ENCODE peak calls at places on chromosomes 7 and 10, in five cellular contexts. G is mesendoderm, S is fibroblast of mammary gland, Y is mesenchymal stem cell, O is aorta. R is an unnamed sample.

GRCh38 chr10:78286186-78286585 is 252.5 kb downstream of the RPS24 start:
- DNase-seq in G (peak; percentile 41), S (no peak), Y (no peak), O (peak; percentile 17), R (no peak)

GRCh38 chr7:44325181-44325671 is at the start of gene CAMK2B:
- DNase-seq in G (no peak), S (no peak), Y (no peak), O (no peak), R (no peak)

GRCh38 chr10:69730251-69731156 is 71.2 kb upstream of the COL13A1 start:
- DNase-seq in G (no peak), S (peak; percentile 8), Y (peak; percentile 61), O (no peak), R (peak; percentile 80)

GRCh38 chr7:44322631-44323363 is 2.6 kb downstream of the CAMK2B start:
- DNase-seq in G (no peak), S (no peak), Y (no peak), O (no peak), R (peak; percentile 84)

GRCh38 chr10:109981641-109982040 is 26.1 kb upstream of the ADD3 start:
- DNase-seq in G (no peak), S (peak; percentile 84), Y (no peak), O (no peak), R (no peak)

GRCh38 chr10:117322258-117322657 is 53.0 kb downstream of the PDZD8 start:
- DNase-seq in G (no peak), S (peak; percentile 5), Y (peak; percentile 80), O (no peak), R (no peak)

GRCh38 chr7:20661884-20662283 is 46.4 kb downstream of the ABCB5 start:
- DNase-seq in G (no peak), S (no peak), Y (no peak), O (no peak), R (no peak)

GRCh38 chr10:70540789-70541360 is 61.7 kb downstream of the PRF1 start:
- DNase-seq in G (no peak), S (no peak), Y (no peak), O (no peak), R (no peak)

GRCh38 chr10:70596860-70597809 is 5.4 kb downstream of the PRF1 start:
- DNase-seq in G (no peak), S (no peak), Y (no peak), O (no peak), R (no peak)

GRCh38 chr10:43576062-43576461 is 1.6 kb upstream of the ZNF239 start:
- DNase-seq in G (no peak), S (no peak), Y (no peak), O (no peak), R (no peak)

GRCh38 chr7:95549818-95550529 is 46.3 kb downstream of the PDK4 start:
- DNase-seq in G (peak; percentile 80), S (peak; percentile 98), Y (peak; percentile 81), O (peak; percentile 87), R (peak; percentile 89)

GRCh38 chr10:73956476-73957338 is 41.2 kb upstream of the VCL start:
- DNase-seq in G (no peak), S (no peak), Y (peak; percentile 61), O (no peak), R (no peak)

GRCh38 chr10:97169911-97170693 is 15.7 kb downstream of the SLIT1 start:
- DNase-seq in G (no peak), S (no peak), Y (no peak), O (no peak), R (peak; percentile 47)

GRCh38 chr10:71878327-71879034 is 27.4 kb upstream of the PSAP start:
- DNase-seq in G (peak; percentile 77), S (no peak), Y (no peak), O (no peak), R (peak; percentile 33)

GRCh38 chr10:76040107-76040829 is 608.8 kb downstream of the LRMDA start:
- DNase-seq in G (peak; percentile 42), S (no peak), Y (no peak), O (no peak), R (no peak)

GRCh38 chr7:100865372-100865911 is 1.7 kb upstream of the TRIP6 start:
- DNase-seq in G (peak; percentile 52), S (no peak), Y (no peak), O (no peak), R (no peak)

GRCh38 chr7:129557686-129558481 is 53.6 kb upstream of the NRF1 start:
- DNase-seq in G (peak; percentile 76), S (no peak), Y (no peak), O (no peak), R (no peak)

GRCh38 chr7:44162179-44162578 is 21.0 kb upstream of the MYL7 start:
- DNase-seq in G (no peak), S (peak; percentile 2), Y (no peak), O (peak; percentile 44), R (no peak)

GRCh38 chr7:23852988-23853387 is 143.0 kb downstream of the STK31 start:
- DNase-seq in G (no peak), S (no peak), Y (no peak), O (no peak), R (no peak)

GRCh38 chr10:34666008-34666700 is 148.9 kb downstream of the PARD3 start:
- DNase-seq in G (peak; percentile 91), S (peak; percentile 94), Y (peak; percentile 92), O (no peak), R (no peak)

GRCh38 chr7:50962962-50963374 is 180.3 kb upstream of the GRB10 start:
- DNase-seq in G (peak; percentile 46), S (peak; percentile 54), Y (peak; percentile 25), O (peak; percentile 80), R (peak; percentile 78)

GRCh38 chr10:31926765-31927596 is 1.6 kb downstream of the ARHGAP12 start:
- DNase-seq in G (no peak), S (no peak), Y (peak; percentile 35), O (no peak), R (no peak)

GRCh38 chr7:19772858-19773337 is 519 bp downstream of the TMEM196 start:
- DNase-seq in G (peak; percentile 85), S (peak; percentile 11), Y (peak; percentile 37), O (peak; percentile 74), R (no peak)

GRCh38 chr10:71638577-71639411 is 80.8 kb downstream of the C10orf105 start:
- DNase-seq in G (peak; percentile 78), S (no peak), Y (no peak), O (no peak), R (no peak)

GRCh38 chr10:10865913-10866312 is 151.8 kb upstream of the CELF2 start:
- DNase-seq in G (peak; percentile 27), S (no peak), Y (no peak), O (no peak), R (no peak)

GRCh38 chr10:91006752-91007346 is 86.0 kb upstream of the ANKRD1 start:
- DNase-seq in G (no peak), S (no peak), Y (peak; percentile 37), O (no peak), R (no peak)
- H3K4me3 ChIP-seq in G (no peak overlapping the region), S (no peak overlapping the region), Y (no peak overlapping the region), O (no peak overlapping the region), R (no peak overlapping the region)

DNA sequence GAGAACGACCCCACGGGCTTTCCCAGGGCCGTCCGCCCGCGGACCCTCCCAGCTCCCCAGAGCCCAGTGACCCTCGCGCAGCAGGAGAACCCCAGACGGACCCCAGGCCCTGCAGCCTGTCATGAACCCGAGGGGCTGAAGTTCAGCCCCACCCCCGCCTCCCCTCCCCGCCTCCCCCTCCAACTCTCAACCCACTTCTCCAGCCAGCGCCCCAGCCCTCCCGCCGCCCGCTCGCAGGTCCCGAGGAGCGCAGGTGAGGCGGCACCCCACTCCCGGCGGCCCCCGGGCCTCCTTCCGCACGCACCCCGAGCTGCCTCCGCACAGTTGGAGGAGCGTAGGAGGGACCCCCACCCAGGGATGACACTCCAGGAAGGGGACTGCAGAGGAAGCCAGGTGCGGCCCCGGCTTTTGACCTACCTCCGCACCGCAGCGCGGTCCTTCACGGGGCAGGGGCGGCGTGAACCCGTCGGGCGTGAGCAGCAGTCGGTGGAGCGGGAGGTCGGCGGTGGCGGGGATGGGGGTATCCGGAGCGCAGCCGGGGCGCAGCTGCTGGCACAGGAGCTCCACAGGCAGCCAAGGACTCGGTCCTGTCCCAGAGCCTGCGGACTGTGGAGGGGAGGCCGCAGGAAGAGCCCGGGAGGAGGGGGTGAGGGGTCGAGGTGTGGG is at the start of gene TMEM176A:
- DNase-seq in G (no peak), S (no peak), Y (no peak), O (no peak), R (no peak)
- H3K4me3 ChIP-seq in G (no peak within 1 kb of the TSS), S (peak within 1 kb of the TSS; percentile 41), Y (no peak within 1 kb of the TSS), O (no peak within 1 kb of the TSS), R (peak within 1 kb of the TSS; percentile 70)

GRCh38 chr7:35250941-35251340 is 3.0 kb downstream of the TBX20 start:
- DNase-seq in G (peak; percentile 3), S (no peak), Y (no peak), O (no peak), R (no peak)

GRCh38 chr7:35246819-35247218 is 7.1 kb downstream of the TBX20 start:
- DNase-seq in G (no peak), S (no peak), Y (no peak), O (no peak), R (no peak)

GRCh38 chr7:35250452-35250851 is 3.4 kb downstream of the TBX20 start:
- DNase-seq in G (no peak), S (no peak), Y (no peak), O (no peak), R (no peak)

GRCh38 chr7:35249537-35249907 is 4.4 kb downstream of the TBX20 start:
- DNase-seq in G (peak; percentile 74), S (no peak), Y (no peak), O (no peak), R (peak; percentile 24)

DNA sequence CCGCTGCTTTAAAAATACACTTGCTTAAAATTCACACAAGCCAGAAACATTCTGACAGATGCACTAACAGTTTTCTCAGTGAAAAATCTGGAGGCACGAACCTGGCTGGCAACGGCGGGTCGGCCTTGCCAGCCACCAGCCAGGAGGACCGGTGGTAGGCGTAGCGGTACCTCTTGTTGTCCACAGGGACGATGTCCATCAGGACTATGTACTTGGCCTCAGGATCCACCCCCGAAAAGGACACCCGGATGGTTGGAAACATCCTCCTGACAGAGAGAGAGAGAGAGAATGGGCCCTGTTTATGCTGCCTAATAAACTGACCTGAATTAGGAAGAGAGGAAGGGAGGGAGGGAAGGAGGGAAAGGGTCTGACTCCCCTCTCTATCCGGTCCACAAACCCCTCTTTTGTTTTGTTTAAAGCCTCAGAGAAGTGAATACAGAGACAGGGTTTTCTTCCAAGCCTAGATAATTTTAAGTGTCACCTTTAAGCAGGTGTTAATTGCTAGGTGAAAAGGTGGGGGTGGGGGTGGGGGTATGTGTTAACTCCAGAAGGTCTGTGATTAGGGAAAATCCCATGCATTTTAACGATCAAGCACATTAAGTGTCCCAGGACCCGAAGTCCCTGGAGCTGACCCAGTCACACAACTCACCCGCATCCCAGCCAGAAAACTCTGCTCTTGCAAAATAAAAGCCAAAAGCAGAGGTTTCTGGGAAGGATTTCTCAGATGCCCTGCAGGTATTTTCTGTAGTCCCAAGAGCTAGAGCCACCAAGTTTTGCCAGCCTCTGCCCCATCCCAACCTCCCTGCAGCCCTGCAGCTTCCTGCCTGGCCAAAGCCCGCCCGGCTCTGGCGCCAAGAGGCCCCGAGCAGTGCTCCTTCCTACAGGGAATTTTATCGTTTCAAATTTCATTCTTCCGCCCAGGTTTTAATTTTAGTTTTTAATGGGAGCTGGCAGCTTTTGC is 5.0 kb downstream of the TBX20 start:
- DNase-seq in G (peak; percentile 72), S (no peak), Y (no peak), O (no peak), R (no peak)
- H3K4me3 ChIP-seq in G (no peak overlapping the region), S (no peak overlapping the region), Y (no peak overlapping the region), O (no peak overlapping the region), R (peak overlapping the region; percentile 73)

DNA sequence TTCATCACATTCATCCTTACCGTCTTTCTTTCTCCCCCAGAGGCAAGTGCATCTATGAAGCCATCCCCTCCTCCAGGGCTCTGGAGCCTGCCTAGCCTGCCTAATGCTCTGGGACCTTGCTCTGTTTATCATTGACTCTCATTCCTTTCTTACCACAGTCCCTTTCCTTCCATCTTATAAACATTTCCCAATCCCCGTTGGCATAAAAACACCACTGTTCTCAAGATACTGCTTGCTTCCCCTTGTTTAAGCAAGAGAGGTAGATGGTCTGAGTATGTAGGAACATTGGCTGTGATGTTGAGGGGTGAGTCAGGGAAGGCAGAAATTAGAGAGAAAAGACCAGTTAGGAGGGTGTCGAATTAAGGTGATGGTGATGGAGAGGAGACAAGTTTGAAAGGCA is 51.8 kb upstream of the RPA3 start:
- DNase-seq in G (no peak), S (no peak), Y (peak; percentile 87), O (no peak), R (no peak)
- H3K4me3 ChIP-seq in G (no peak overlapping the region), S (no peak overlapping the region), Y (no peak overlapping the region), O (no peak overlapping the region), R (no peak overlapping the region)

R was measured in left ventricle myocardium inferior.